ENCODE peak calls at places on chromosome 21, in four cellular contexts. L is AG04450, W is left ventricle myocardium inferior, M is retinal pigment epithelial cell. A is an unnamed sample.

GRCh38 chr21:45858180-45858579 is 123.4 kb upstream of the COL6A1 start:
- DNase-seq in L (no peak), W (no peak), M (no peak), A (no peak)

GRCh38 chr21:32624726-32625125 is 12.5 kb upstream of the CFAP298 start:
- DNase-seq in W (no peak), M (no peak), L (no peak), A (no peak)

GRCh38 chr21:36111238-36111637 is 23.6 kb upstream of the CBR3 start:
- DNase-seq in W (no peak), M (no peak), L (no peak), A (no peak)

GRCh38 chr21:29928537-29928936 is 11.3 kb downstream of the GRIK1 start:
- DNase-seq in W (no peak), L (no peak), M (no peak), A (no peak)

GRCh38 chr21:15627823-15628222 is 102.0 kb upstream of the USP25 start:
- DNase-seq in L (no peak), M (no peak), W (no peak), A (no peak)

GRCh38 chr21:42021751-42022430 is 11.7 kb upstream of the ZBTB21 start:
- DNase-seq in W (no peak), L (no peak), M (no peak), A (no peak)

GRCh38 chr21:45381865-45382697 is 22.9 kb upstream of the COL18A1 start:
- DNase-seq in W (peak; percentile 12), L (no peak), M (no peak), A (no peak)

GRCh38 chr21:45802425-45802824 is 158.9 kb downstream of the PCBP3 start:
- DNase-seq in L (no peak), W (no peak), M (no peak), A (no peak)

GRCh38 chr21:32708069-32708468 is 19.7 kb downstream of the SYNJ1 start:
- DNase-seq in W (no peak), M (no peak), L (no peak), A (no peak)

GRCh38 chr21:33127154-33127893 is 57.4 kb downstream of the OLIG1 start:
- DNase-seq in L (peak; percentile 30), W (peak; percentile 46), M (peak; percentile 9), A (peak; percentile 24)

DNA sequence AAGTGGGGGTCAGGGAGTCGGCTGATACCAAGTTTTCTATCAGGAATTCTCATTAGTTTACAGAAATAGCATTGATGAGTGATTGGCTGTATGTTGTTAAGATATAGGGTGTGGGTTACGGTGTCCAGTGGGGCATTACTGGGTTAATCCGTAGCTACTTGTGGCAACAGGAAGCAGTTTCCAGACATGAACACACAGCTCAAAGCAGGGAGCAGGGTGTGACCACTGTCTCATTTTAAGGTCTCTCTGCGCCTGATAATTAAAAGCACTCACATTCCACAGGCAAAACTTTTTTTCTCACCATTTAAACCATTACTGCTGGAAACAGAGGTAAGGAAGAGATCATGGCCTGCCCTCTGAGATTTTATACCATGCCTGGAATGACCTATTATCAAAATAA is 114.9 kb downstream of the SIK1 start:
- DNase-seq in W (no peak), M (no peak), L (no peak), A (no peak)
- H3K4me3 ChIP-seq in W (no peak overlapping the region), M (no peak overlapping the region), L (no peak overlapping the region), A (no peak overlapping the region)

GRCh38 chr21:43866659-43867331 is 1.8 kb downstream of the AGPAT3 start:
- DNase-seq in L (no peak), W (no peak), M (no peak), A (no peak)
- H3K4me3 ChIP-seq in L (peak overlapping the region; percentile 69), W (peak overlapping the region; percentile 90), M (peak overlapping the region; percentile 59), A (peak overlapping the region; percentile 68)

DNA sequence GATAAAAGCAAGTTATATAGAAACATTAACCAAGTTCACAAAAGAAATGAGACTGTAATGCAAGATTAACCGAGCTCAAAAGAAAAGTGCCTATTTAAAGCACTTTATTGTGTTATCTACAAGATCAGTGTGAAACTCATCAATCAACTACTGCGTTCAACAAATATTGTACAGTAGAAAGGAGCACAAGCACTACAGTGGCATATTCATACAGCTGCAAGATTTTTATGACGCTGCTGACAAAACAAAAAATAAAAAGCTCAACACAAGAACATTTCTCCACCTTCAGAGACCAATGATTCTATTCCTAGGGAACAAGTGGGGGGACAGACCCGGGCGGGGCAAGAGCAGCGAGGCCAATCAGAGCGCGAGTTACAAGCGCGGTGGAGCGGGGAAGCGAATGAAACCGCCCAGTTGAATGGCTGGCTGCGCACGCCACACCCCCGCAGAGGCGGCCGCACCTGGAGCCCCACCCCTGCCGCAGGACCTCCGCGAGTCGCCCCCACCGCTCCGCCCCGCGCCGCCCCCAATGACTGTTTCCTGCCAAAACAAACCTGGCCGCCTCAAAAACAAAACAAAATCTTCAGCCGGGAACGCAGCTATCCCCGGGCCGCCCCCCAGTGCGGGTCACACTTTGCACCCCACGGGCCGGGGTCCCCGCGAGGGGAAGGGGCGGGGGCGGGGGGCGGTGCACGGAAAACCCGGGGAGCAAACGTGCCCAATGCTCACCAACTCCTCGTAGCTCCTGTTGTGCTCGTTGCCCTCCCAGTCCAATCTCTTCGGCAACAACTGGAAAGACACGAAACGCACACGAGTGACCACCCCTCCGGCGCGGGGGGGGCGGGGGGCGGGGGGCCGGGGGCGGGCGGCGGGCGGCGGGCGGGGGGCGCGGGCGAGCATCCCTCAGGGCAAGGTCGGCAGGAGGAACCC is 1.1 kb downstream of the BRWD1 start:
- DNase-seq in W (peak; percentile 94), M (peak; percentile 70), L (peak; percentile 79), A (peak; percentile 63)
- H3K4me3 ChIP-seq in W (peak overlapping the region; percentile 91), M (peak overlapping the region; percentile 70), L (peak overlapping the region; percentile 74), A (peak overlapping the region; percentile 72)

GRCh38 chr21:38496224-38496623 is 2.1 kb downstream of the ERG start:
- DNase-seq in L (no peak), W (no peak), M (no peak), A (no peak)
- H3K4me3 ChIP-seq in L (no peak overlapping the region), W (peak overlapping the region; percentile 66), M (no peak overlapping the region), A (no peak overlapping the region)